ENCODE peak calls at places on chromosome 13, in nine cellular contexts. N, Z, R, H, V, Y, D, U and E are unnamed samples.

GRCh38 chr13:85655040-85655439 is 144.2 kb downstream of the SLITRK6 start:
- DNase-seq in N (no peak), Z (no peak), R (no peak), H (no peak), V (no peak), Y (no peak), D (no peak), U (no peak), E (no peak)

GRCh38 chr13:98543380-98544104 is 33.4 kb downstream of the STK24 start:
- DNase-seq in N (no peak), Z (no peak), R (no peak), H (peak), V (no peak), Y (no peak), D (no peak), U (no peak), E (no peak)

GRCh38 chr13:46339035-46339666 is 47.9 kb downstream of the RUBCNL start:
- DNase-seq in N (no peak), Z (no peak), R (no peak), H (peak), V (peak), Y (no peak), D (no peak), U (no peak), E (no peak)

GRCh38 chr13:99307247-99307646 is at the start of gene GPR183:
- DNase-seq in N (no peak), Z (no peak), R (no peak), H (peak), V (peak), Y (no peak), D (no peak), U (no peak), E (no peak)

GRCh38 chr13:95296326-95296939 is 4.8 kb downstream of the ABCC4 start:
- DNase-seq in N (no peak), Z (peak), R (no peak), H (peak), V (peak), Y (no peak), D (no peak), U (no peak), E (peak)

GRCh38 chr13:113814435-113814821 is 49.4 kb downstream of the GAS6 start:
- DNase-seq in N (no peak), Z (no peak), R (no peak), H (peak), V (no peak), Y (no peak), D (no peak), U (no peak), E (no peak)

GRCh38 chr13:106318941-106319411 is 216.5 kb downstream of the EFNB2 start:
- DNase-seq in N (no peak), Z (no peak), R (no peak), H (peak), V (no peak), Y (no peak), D (no peak), U (no peak), E (no peak)

GRCh38 chr13:106038752-106039151 is 496.7 kb downstream of the EFNB2 start:
- DNase-seq in N (no peak), Z (no peak), R (no peak), H (peak), V (no peak), Y (no peak), D (no peak), U (no peak), E (no peak)

GRCh38 chr13:51632643-51633357 is 48.5 kb downstream of the WDFY2 start:
- DNase-seq in N (no peak), Z (no peak), R (no peak), H (peak), V (no peak), Y (peak), D (peak), U (no peak), E (no peak)

GRCh38 chr13:110593430-110594130 is 21.8 kb upstream of the NAXD start:
- DNase-seq in N (no peak), Z (no peak), R (no peak), H (peak), V (peak), Y (peak), D (no peak), U (no peak), E (no peak)

GRCh38 chr13:68715651-68716050 is 1392.0 kb upstream of the ATXN8OS start:
- DNase-seq in N (no peak), Z (no peak), R (no peak), H (no peak), V (no peak), Y (no peak), D (no peak), U (no peak), E (no peak)

GRCh38 chr13:90732049-90732448 is 615.4 kb upstream of the MIR17HG start:
- DNase-seq in N (no peak), Z (no peak), R (no peak), H (no peak), V (no peak), Y (no peak), D (no peak), U (no peak), E (no peak)

GRCh38 chr13:94369862-94370491 is 109.5 kb downstream of the DCT start:
- DNase-seq in N (no peak), Z (no peak), R (no peak), H (no peak), V (no peak), Y (no peak), D (no peak), U (no peak), E (no peak)

GRCh38 chr13:97327071-97327470 is 104.9 kb downstream of the MBNL2 start:
- DNase-seq in N (no peak), Z (no peak), R (no peak), H (no peak), V (no peak), Y (no peak), D (no peak), U (no peak), E (no peak)

GRCh38 chr13:36282818-36283432 is 14.7 kb downstream of the CCDC169 start:
- DNase-seq in N (no peak), Z (no peak), R (no peak), H (peak), V (no peak), Y (peak), D (no peak), U (no peak), E (no peak)